ENCODE peak calls at places on chromosomes 2 and 18, in five cellular contexts. One of them, this sample, is unnamed.

GRCh38 chr18:35513181-35513932 is 15.6 kb upstream of the INO80C start:
- DNase-seq in K562: no peak
- DNase-seq in SK-N-SH: no peak
- DNase-seq in GM12878: no peak
- DNase-seq in HepG2: no peak
- DNase-seq in this sample: peak

GRCh38 chr18:49625021-49625691 is 63.3 kb downstream of the LIPG start:
- DNase-seq in K562: no peak
- DNase-seq in SK-N-SH: no peak
- DNase-seq in GM12878: no peak
- DNase-seq in HepG2: no peak
- DNase-seq in this sample: no peak

GRCh38 chr18:13657974-13658373 is 68.4 kb downstream of the FAM210A start:
- DNase-seq in K562: no peak
- DNase-seq in SK-N-SH: no peak
- DNase-seq in GM12878: no peak
- DNase-seq in HepG2: no peak
- DNase-seq in this sample: no peak

GRCh38 chr2:177731384-177731783 is 338.8 kb downstream of the AGPS start:
- DNase-seq in K562: no peak
- DNase-seq in SK-N-SH: no peak
- DNase-seq in GM12878: no peak
- DNase-seq in HepG2: no peak
- DNase-seq in this sample: no peak

GRCh38 chr18:51802589-51802988 is 537.4 kb upstream of the DCC start:
- DNase-seq in K562: no peak
- DNase-seq in SK-N-SH: peak
- DNase-seq in GM12878: no peak
- DNase-seq in HepG2: no peak
- DNase-seq in this sample: no peak

GRCh38 chr2:159961005-159961404 is 101.4 kb downstream of the PLA2R1 start:
- DNase-seq in K562: no peak
- DNase-seq in SK-N-SH: no peak
- DNase-seq in GM12878: no peak
- DNase-seq in HepG2: no peak
- DNase-seq in this sample: no peak

GRCh38 chr2:75606851-75607798 is 39.5 kb upstream of the MRPL19 start:
- DNase-seq in K562: no peak
- DNase-seq in SK-N-SH: no peak
- DNase-seq in GM12878: no peak
- DNase-seq in HepG2: no peak
- DNase-seq in this sample: no peak

GRCh38 chr18:13269599-13270011 is 51.0 kb downstream of the LDLRAD4 start:
- DNase-seq in K562: no peak
- DNase-seq in SK-N-SH: no peak
- DNase-seq in GM12878: no peak
- DNase-seq in HepG2: no peak
- DNase-seq in this sample: no peak

GRCh38 chr2:173997269-173997668 is 32.1 kb upstream of the SP3 start:
- DNase-seq in K562: no peak
- DNase-seq in SK-N-SH: no peak
- DNase-seq in GM12878: peak
- DNase-seq in HepG2: no peak
- DNase-seq in this sample: no peak

GRCh38 chr18:76388891-76389423 is 106.1 kb downstream of the ZNF516 start:
- DNase-seq in K562: no peak
- DNase-seq in SK-N-SH: no peak
- DNase-seq in GM12878: no peak
- DNase-seq in HepG2: no peak
- DNase-seq in this sample: no peak

GRCh38 chr2:39839261-39839848 is 60.3 kb upstream of the THUMPD2 start:
- DNase-seq in K562: no peak
- DNase-seq in SK-N-SH: no peak
- DNase-seq in GM12878: no peak
- DNase-seq in HepG2: no peak
- DNase-seq in this sample: no peak

GRCh38 chr2:39834426-39834825 is 55.4 kb upstream of the THUMPD2 start:
- DNase-seq in K562: no peak
- DNase-seq in SK-N-SH: no peak
- DNase-seq in GM12878: no peak
- DNase-seq in HepG2: no peak
- DNase-seq in this sample: no peak

GRCh38 chr2:39838589-39838988 is 59.5 kb upstream of the THUMPD2 start:
- DNase-seq in K562: peak
- DNase-seq in SK-N-SH: no peak
- DNase-seq in GM12878: no peak
- DNase-seq in HepG2: no peak
- DNase-seq in this sample: no peak

GRCh38 chr2:39836638-39837037 is 57.6 kb upstream of the THUMPD2 start:
- DNase-seq in K562: no peak
- DNase-seq in SK-N-SH: no peak
- DNase-seq in GM12878: no peak
- DNase-seq in HepG2: no peak
- DNase-seq in this sample: no peak

DNA sequence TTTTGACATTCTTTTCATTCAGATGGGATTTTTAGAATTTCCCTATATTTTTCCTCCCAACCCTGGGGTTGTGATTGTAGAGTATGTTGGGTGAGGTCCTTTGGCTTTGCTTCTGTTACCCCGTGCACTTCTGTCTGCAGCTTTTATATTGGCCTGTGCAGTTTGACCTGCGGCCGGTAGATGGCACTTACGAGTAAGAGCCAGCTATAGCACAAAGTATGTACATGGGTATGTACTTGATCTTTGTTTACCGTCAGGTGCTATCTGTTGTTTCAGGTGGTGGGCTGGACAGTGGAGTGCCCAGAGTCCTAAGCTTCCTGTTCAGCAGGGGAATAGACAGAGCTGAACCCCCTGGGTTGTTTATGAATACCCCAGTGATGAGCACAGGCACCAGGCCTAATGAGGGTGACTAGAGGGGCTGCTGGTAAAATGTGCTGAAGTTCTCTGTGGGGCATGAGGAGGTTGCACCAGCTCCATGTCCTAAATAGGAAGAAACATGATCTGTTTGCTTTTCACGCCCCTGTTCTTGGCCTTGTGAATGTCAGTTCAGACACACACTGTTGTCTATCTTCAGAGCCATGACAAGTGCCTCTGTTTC is 58.9 kb upstream of the THUMPD2 start:
- DNase-seq in K562: peak
- DNase-seq in SK-N-SH: peak
- DNase-seq in GM12878: peak
- DNase-seq in HepG2: peak
- DNase-seq in this sample: peak
- TF ChIP-seq FOXM1 in K562: no peak
- TF ChIP-seq FOXM1 in SK-N-SH: no peak
- TF ChIP-seq FOXM1 in GM12878: no peak
- TF ChIP-seq FOXM1 in HepG2: no peak
- TF ChIP-seq FOXM1 in this sample: no peak

DNA sequence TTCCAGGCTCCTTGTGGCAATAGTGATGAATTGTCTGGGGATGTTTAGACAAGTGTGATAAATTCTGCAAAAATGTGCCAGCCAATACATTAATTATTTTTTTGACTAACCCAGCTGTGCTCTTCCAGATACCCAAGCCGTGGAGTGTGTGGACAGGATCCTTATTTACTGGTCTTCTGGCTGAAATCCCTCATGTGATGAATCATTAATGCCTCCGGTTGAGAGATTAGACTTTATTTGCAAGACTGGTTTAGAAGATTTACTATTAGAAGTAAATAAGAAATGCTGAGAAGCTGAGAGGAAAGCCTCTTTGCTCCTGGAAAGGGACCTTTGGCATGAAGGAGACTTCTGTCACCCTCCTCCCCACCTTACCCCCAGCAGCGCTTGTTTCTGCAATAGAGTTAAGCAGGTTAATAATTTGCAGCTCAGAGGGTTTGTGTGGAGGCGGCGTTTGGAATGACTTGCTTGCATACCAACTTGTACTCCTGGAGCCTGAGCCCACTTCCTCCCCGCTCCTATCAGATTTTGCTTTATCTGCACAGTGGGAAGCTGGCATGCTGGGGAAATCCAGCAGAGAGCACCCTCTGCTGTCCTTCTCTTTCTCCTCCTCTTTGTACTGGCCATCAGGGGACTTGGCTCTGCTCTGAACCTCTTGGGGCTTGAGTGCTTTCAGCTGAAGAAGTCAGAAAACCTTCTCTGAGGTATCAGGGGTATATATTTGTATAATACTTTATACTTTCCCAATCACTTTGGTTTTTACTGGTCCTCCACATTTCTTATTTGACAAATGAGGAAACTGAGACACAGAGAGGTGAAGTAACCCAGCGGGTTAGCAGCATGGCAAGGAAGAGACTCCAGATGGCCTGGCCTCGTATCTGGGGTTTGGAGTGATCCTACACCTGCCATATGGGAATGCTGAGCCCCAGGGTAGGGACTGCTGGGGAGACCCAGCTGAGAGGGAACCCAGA is 16.3 kb downstream of the SLC3A1 start:
- DNase-seq in K562: peak
- DNase-seq in SK-N-SH: peak
- DNase-seq in GM12878: no peak
- DNase-seq in HepG2: peak
- DNase-seq in this sample: peak
- TF ChIP-seq FOXM1 in K562: no peak
- TF ChIP-seq FOXM1 in SK-N-SH: no peak
- TF ChIP-seq FOXM1 in GM12878: no peak
- TF ChIP-seq FOXM1 in HepG2: no peak
- TF ChIP-seq FOXM1 in this sample: no peak

GRCh38 chr2:232931636-232932035 is 61.6 kb downstream of the SNORC start:
- DNase-seq in K562: no peak
- DNase-seq in SK-N-SH: no peak
- DNase-seq in GM12878: no peak
- DNase-seq in HepG2: no peak
- DNase-seq in this sample: no peak
- TF ChIP-seq FOXM1 in K562: no peak
- TF ChIP-seq FOXM1 in SK-N-SH: no peak
- TF ChIP-seq FOXM1 in GM12878: no peak
- TF ChIP-seq FOXM1 in HepG2: no peak
- TF ChIP-seq FOXM1 in this sample: no peak

GRCh38 chr2:73985318-73986084 is 791 bp downstream of the TET3 start:
- DNase-seq in K562: peak
- DNase-seq in SK-N-SH: peak
- DNase-seq in GM12878: no peak
- DNase-seq in HepG2: peak
- DNase-seq in this sample: peak
- TF ChIP-seq FOXM1 in K562: no peak
- TF ChIP-seq FOXM1 in SK-N-SH: no peak
- TF ChIP-seq FOXM1 in GM12878: peak
- TF ChIP-seq FOXM1 in HepG2: no peak
- TF ChIP-seq FOXM1 in this sample: no peak

GRCh38 chr18:1998121-1998520 is 573.2 kb downstream of the METTL4 start:
- DNase-seq in K562: no peak
- DNase-seq in SK-N-SH: no peak
- DNase-seq in GM12878: no peak
- DNase-seq in HepG2: no peak
- DNase-seq in this sample: no peak

GRCh38 chr18:2002178-2002577 is 569.1 kb downstream of the METTL4 start:
- DNase-seq in K562: no peak
- DNase-seq in SK-N-SH: no peak
- DNase-seq in GM12878: no peak
- DNase-seq in HepG2: no peak
- DNase-seq in this sample: no peak

GRCh38 chr18:1999387-1999786 is 571.9 kb downstream of the METTL4 start:
- DNase-seq in K562: no peak
- DNase-seq in SK-N-SH: no peak
- DNase-seq in GM12878: no peak
- DNase-seq in HepG2: no peak
- DNase-seq in this sample: no peak

DNA sequence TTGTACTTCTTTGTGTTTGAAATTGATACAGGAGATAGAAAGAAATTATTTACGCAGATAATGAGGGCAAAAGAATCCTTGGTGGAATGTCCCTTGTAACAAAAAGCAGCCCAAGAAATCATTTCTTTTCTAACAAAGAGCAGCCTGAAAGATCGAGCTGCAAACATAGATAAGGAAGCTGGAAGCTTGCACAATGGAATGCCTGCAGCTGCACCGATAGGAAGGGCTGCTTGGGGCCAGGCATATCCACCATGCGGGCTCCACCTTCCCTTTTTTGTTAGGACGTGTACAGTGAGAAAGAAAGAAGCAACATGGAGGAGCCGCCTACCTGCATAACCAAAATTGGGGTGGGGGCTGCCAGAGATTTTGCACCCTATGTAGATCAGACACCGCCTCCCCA is 568.7 kb downstream of the METTL4 start:
- DNase-seq in K562: peak
- DNase-seq in SK-N-SH: no peak
- DNase-seq in GM12878: no peak
- DNase-seq in HepG2: no peak
- DNase-seq in this sample: no peak
- TF ChIP-seq FOXM1 in K562: no peak
- TF ChIP-seq FOXM1 in SK-N-SH: no peak
- TF ChIP-seq FOXM1 in GM12878: no peak
- TF ChIP-seq FOXM1 in HepG2: no peak
- TF ChIP-seq FOXM1 in this sample: no peak

GRCh38 chr2:203446071-203446481 is 89.0 kb downstream of the RAPH1 start:
- DNase-seq in K562: peak
- DNase-seq in SK-N-SH: no peak
- DNase-seq in GM12878: no peak
- DNase-seq in HepG2: no peak
- DNase-seq in this sample: no peak
- TF ChIP-seq FOXM1 in K562: no peak
- TF ChIP-seq FOXM1 in SK-N-SH: no peak
- TF ChIP-seq FOXM1 in GM12878: no peak
- TF ChIP-seq FOXM1 in HepG2: no peak
- TF ChIP-seq FOXM1 in this sample: no peak

GRCh38 chr2:156300337-156300736 is 32.2 kb downstream of the NR4A2 start:
- DNase-seq in K562: no peak
- DNase-seq in SK-N-SH: no peak
- DNase-seq in GM12878: no peak
- DNase-seq in HepG2: peak
- DNase-seq in this sample: no peak

GRCh38 chr2:156294945-156295580 is 37.5 kb downstream of the NR4A2 start:
- DNase-seq in K562: no peak
- DNase-seq in SK-N-SH: no peak
- DNase-seq in GM12878: no peak
- DNase-seq in HepG2: no peak
- DNase-seq in this sample: no peak
- TF ChIP-seq FOXM1 in K562: no peak
- TF ChIP-seq FOXM1 in SK-N-SH: no peak
- TF ChIP-seq FOXM1 in GM12878: no peak
- TF ChIP-seq FOXM1 in HepG2: no peak
- TF ChIP-seq FOXM1 in this sample: no peak

GRCh38 chr2:101520246-101520645 is 45.3 kb upstream of the RFX8 start:
- DNase-seq in K562: no peak
- DNase-seq in SK-N-SH: no peak
- DNase-seq in GM12878: no peak
- DNase-seq in HepG2: no peak
- DNase-seq in this sample: no peak
- TF ChIP-seq FOXM1 in K562: no peak
- TF ChIP-seq FOXM1 in SK-N-SH: no peak
- TF ChIP-seq FOXM1 in GM12878: no peak
- TF ChIP-seq FOXM1 in HepG2: no peak
- TF ChIP-seq FOXM1 in this sample: no peak